ENCODE peak calls at places on chromosomes 7 and 10, in eight cellular contexts. S, I, Z, C, T, M, P and R are unnamed samples.

GRCh38 chr7:75776295-75776971 is 4.4 kb upstream of the CCL26 start:
- DNase-seq in C (no peak), M (no peak), Z (peak), I (peak), T (peak), S (no peak), P (no peak), R (no peak)

GRCh38 chr7:55212838-55213237 is 152.3 kb upstream of the LANCL2 start:
- DNase-seq in M (no peak), P (no peak), T (no peak), C (no peak), S (no peak), Z (no peak), I (no peak), R (no peak)

GRCh38 chr7:106012935-106013439 is 49.9 kb downstream of the CDHR3 start:
- DNase-seq in Z (peak), S (no peak), P (no peak), C (no peak), M (no peak), I (peak), T (peak), R (no peak)

GRCh38 chr7:53237344-53237913 is 202.0 kb downstream of the POM121L12 start:
- DNase-seq in P (no peak), M (no peak), I (no peak), S (no peak), T (no peak), C (no peak), Z (no peak), R (no peak)

GRCh38 chr7:89133819-89134218 is 338.3 kb upstream of the TEX47 start:
- DNase-seq in S (no peak), T (no peak), I (no peak), P (no peak), C (no peak), Z (no peak), M (no peak), R (no peak)

GRCh38 chr10:12484945-12485805 is 135.8 kb downstream of the CAMK1D start:
- DNase-seq in M (no peak), T (no peak), S (peak), P (peak), I (no peak), Z (peak), C (no peak), R (no peak)

GRCh38 chr10:28930520-28931495 is 253.5 kb downstream of the BAMBI start:
- DNase-seq in P (no peak), S (no peak), I (no peak), M (no peak), T (no peak), C (peak), Z (no peak), R (no peak)

GRCh38 chr10:131644287-131644686 is 256.5 kb upstream of the PPP2R2D start:
- DNase-seq in C (no peak), T (no peak), M (no peak), P (no peak), Z (no peak), S (no peak), I (no peak), R (no peak)

GRCh38 chr7:150848561-150849115 is 3.7 kb upstream of the AOC1 start:
- DNase-seq in Z (no peak), M (no peak), P (no peak), C (no peak), I (no peak), S (no peak), T (no peak), R (peak)

GRCh38 chr7:5354460-5355279 is 69.0 kb downstream of the TNRC18 start:
- DNase-seq in C (no peak), I (peak), S (no peak), Z (peak), P (peak), M (no peak), T (no peak), R (peak)

GRCh38 chr7:155412416-155413253 is 45.3 kb upstream of the EN2 start:
- DNase-seq in M (peak), C (peak), S (peak), Z (peak), P (peak), I (no peak), T (peak), R (peak)
- TF ChIP-seq CTCF in M (peak), C (peak), S (peak), Z (peak), P (peak), I (no peak), T (peak), R (peak)

DNA sequence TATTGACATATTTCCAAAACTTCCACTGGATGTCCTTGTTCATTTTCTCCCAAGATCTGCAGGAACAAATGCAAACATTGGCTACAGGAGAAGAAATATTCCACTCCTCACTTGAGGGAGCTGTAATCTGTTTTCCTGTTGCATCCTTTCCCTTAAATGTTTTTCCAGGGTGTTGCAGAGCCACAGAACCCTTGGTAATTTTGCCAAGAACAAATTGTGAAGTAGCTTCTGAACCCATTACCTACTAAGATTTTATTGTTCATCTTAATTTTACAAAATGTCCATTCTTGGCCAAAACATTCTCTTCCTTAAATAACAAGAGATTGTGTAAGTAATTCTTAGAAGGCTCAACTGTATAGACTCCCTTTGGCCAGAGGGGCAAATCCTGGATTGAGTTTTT is 177.0 kb downstream of the GNAT3 start:
- DNase-seq in S (no peak), Z (no peak), M (no peak), C (no peak), P (no peak), T (no peak), I (no peak), R (no peak)
- TF ChIP-seq CTCF in S (no peak), Z (no peak), M (no peak), C (no peak), P (no peak), T (no peak), I (no peak), R (no peak)

GRCh38 chr10:22047812-22048211 is 44.3 kb upstream of the DNAJC1 start:
- DNase-seq in T (no peak), C (no peak), Z (no peak), P (no peak), M (no peak), I (no peak), S (no peak), R (no peak)

GRCh38 chr10:22042557-22043326 is 39.2 kb upstream of the DNAJC1 start:
- DNase-seq in P (no peak), C (no peak), S (no peak), T (no peak), I (no peak), M (no peak), Z (no peak), R (no peak)

GRCh38 chr10:22043327-22043633 is 39.8 kb upstream of the DNAJC1 start:
- DNase-seq in T (no peak), M (no peak), I (no peak), C (no peak), P (no peak), S (no peak), Z (no peak), R (no peak)
- TF ChIP-seq CTCF in T (no peak), M (no peak), I (no peak), C (no peak), P (no peak), S (no peak), Z (no peak), R (no peak)

GRCh38 chr10:56823849-56824248 is 462.8 kb upstream of the ZWINT start:
- DNase-seq in M (no peak), Z (peak), T (no peak), S (peak), C (no peak), I (no peak), P (no peak), R (no peak)
- TF ChIP-seq CTCF in M (peak), Z (peak), T (peak), S (peak), C (no peak), I (peak), P (no peak), R (peak)

GRCh38 chr10:99234067-99234738 is 1.4 kb downstream of the HPSE2 start:
- DNase-seq in S (peak), M (peak), P (peak), T (no peak), C (peak), Z (peak), I (peak), R (peak)
- TF ChIP-seq CTCF in S (no peak), M (no peak), P (no peak), T (no peak), C (no peak), Z (no peak), I (no peak), R (no peak)

GRCh38 chr10:78424721-78425120 is 391.1 kb downstream of the RPS24 start:
- DNase-seq in Z (peak), T (no peak), M (no peak), S (no peak), I (no peak), C (no peak), P (no peak), R (no peak)
- TF ChIP-seq CTCF in Z (no peak), T (peak), M (peak), S (no peak), I (peak), C (peak), P (no peak), R (no peak)

GRCh38 chr7:100053201-100053600 is 3.6 kb downstream of the ZSCAN21 start:
- DNase-seq in C (no peak), M (no peak), Z (peak), S (peak), P (peak), I (peak), T (peak), R (no peak)
- TF ChIP-seq CTCF in C (no peak), M (peak), Z (peak), S (no peak), P (peak), I (peak), T (peak), R (no peak)